ENCODE peak calls at places on chromosomes 3 and 15, in eight cellular contexts. One of them, this sample, is unnamed.

GRCh38 chr15:94610069-94610863 is 378.9 kb downstream of the MCTP2 start:
- DNase-seq in fibroblast of the aortic adventitia: no peak
- DNase-seq in stromal cell of bone marrow: no peak
- DNase-seq in activated CD4-positive, alpha-beta T cell treated with anti-CD3 and anti-CD28 coated beads, Interleukin-2, amount 10 ng/mL, durations not matched to agents 7 days and 5 days: no peak
- DNase-seq in aorta: no peak
- DNase-seq in NCI-H1417: no peak
- DNase-seq in effector memory CD4-positive, alpha-beta T cell: no peak
- DNase-seq in CD4-positive, alpha-beta T cell: no peak
- DNase-seq in this sample: no peak

GRCh38 chr3:18215639-18216038 is 209.5 kb downstream of the SATB1 start:
- DNase-seq in effector memory CD4-positive, alpha-beta T cell: no peak
- DNase-seq in activated CD4-positive, alpha-beta T cell treated with anti-CD3 and anti-CD28 coated beads, Interleukin-2, amount 10 ng/mL, durations not matched to agents 7 days and 5 days: no peak
- DNase-seq in NCI-H1417: no peak
- DNase-seq in fibroblast of the aortic adventitia: no peak
- DNase-seq in aorta: no peak
- DNase-seq in CD4-positive, alpha-beta T cell: no peak
- DNase-seq in stromal cell of bone marrow: no peak
- DNase-seq in this sample: no peak

GRCh38 chr3:78507196-78507984 is 1260.4 kb downstream of the ROBO1 start:
- DNase-seq in effector memory CD4-positive, alpha-beta T cell: no peak
- DNase-seq in fibroblast of the aortic adventitia: no peak
- DNase-seq in activated CD4-positive, alpha-beta T cell treated with anti-CD3 and anti-CD28 coated beads, Interleukin-2, amount 10 ng/mL, durations not matched to agents 7 days and 5 days: no peak
- DNase-seq in stromal cell of bone marrow: no peak
- DNase-seq in aorta: no peak
- DNase-seq in NCI-H1417: no peak
- DNase-seq in CD4-positive, alpha-beta T cell: no peak
- DNase-seq in this sample: no peak

GRCh38 chr3:106025151-106025722 is 156.4 kb upstream of the CBLB start:
- DNase-seq in CD4-positive, alpha-beta T cell: no peak
- DNase-seq in aorta: no peak
- DNase-seq in activated CD4-positive, alpha-beta T cell treated with anti-CD3 and anti-CD28 coated beads, Interleukin-2, amount 10 ng/mL, durations not matched to agents 7 days and 5 days: no peak
- DNase-seq in fibroblast of the aortic adventitia: no peak
- DNase-seq in effector memory CD4-positive, alpha-beta T cell: no peak
- DNase-seq in stromal cell of bone marrow: no peak
- DNase-seq in NCI-H1417: no peak
- DNase-seq in this sample: no peak

GRCh38 chr3:156892701-156893100 is 66.5 kb downstream of the LEKR1 start:
- DNase-seq in NCI-H1417: no peak
- DNase-seq in CD4-positive, alpha-beta T cell: no peak
- DNase-seq in activated CD4-positive, alpha-beta T cell treated with anti-CD3 and anti-CD28 coated beads, Interleukin-2, amount 10 ng/mL, durations not matched to agents 7 days and 5 days: no peak
- DNase-seq in stromal cell of bone marrow: peak; percentile 9
- DNase-seq in effector memory CD4-positive, alpha-beta T cell: no peak
- DNase-seq in aorta: no peak
- DNase-seq in fibroblast of the aortic adventitia: peak; percentile 23
- DNase-seq in this sample: peak; percentile 2

GRCh38 chr3:8739757-8740508 is 6.3 kb downstream of the CAV3 start:
- DNase-seq in activated CD4-positive, alpha-beta T cell treated with anti-CD3 and anti-CD28 coated beads, Interleukin-2, amount 10 ng/mL, durations not matched to agents 7 days and 5 days: no peak
- DNase-seq in stromal cell of bone marrow: no peak
- DNase-seq in aorta: peak; percentile 47
- DNase-seq in fibroblast of the aortic adventitia: peak; percentile 54
- DNase-seq in effector memory CD4-positive, alpha-beta T cell: no peak
- DNase-seq in NCI-H1417: no peak
- DNase-seq in CD4-positive, alpha-beta T cell: no peak
- DNase-seq in this sample: no peak

GRCh38 chr3:130688677-130689076 is 58.0 kb downstream of the PIK3R4 start:
- DNase-seq in CD4-positive, alpha-beta T cell: no peak
- DNase-seq in fibroblast of the aortic adventitia: no peak
- DNase-seq in stromal cell of bone marrow: no peak
- DNase-seq in effector memory CD4-positive, alpha-beta T cell: no peak
- DNase-seq in aorta: no peak
- DNase-seq in NCI-H1417: no peak
- DNase-seq in activated CD4-positive, alpha-beta T cell treated with anti-CD3 and anti-CD28 coated beads, Interleukin-2, amount 10 ng/mL, durations not matched to agents 7 days and 5 days: no peak
- DNase-seq in this sample: no peak

GRCh38 chr15:70576683-70577082 is 186.7 kb downstream of the UACA start:
- DNase-seq in aorta: no peak
- DNase-seq in CD4-positive, alpha-beta T cell: no peak
- DNase-seq in activated CD4-positive, alpha-beta T cell treated with anti-CD3 and anti-CD28 coated beads, Interleukin-2, amount 10 ng/mL, durations not matched to agents 7 days and 5 days: no peak
- DNase-seq in effector memory CD4-positive, alpha-beta T cell: no peak
- DNase-seq in fibroblast of the aortic adventitia: peak; percentile 49
- DNase-seq in NCI-H1417: no peak
- DNase-seq in stromal cell of bone marrow: no peak
- DNase-seq in this sample: no peak

GRCh38 chr15:84604804-84605203 is 4.0 kb downstream of the ZSCAN2 start:
- DNase-seq in NCI-H1417: no peak
- DNase-seq in effector memory CD4-positive, alpha-beta T cell: no peak
- DNase-seq in fibroblast of the aortic adventitia: no peak
- DNase-seq in CD4-positive, alpha-beta T cell: no peak
- DNase-seq in aorta: no peak
- DNase-seq in activated CD4-positive, alpha-beta T cell treated with anti-CD3 and anti-CD28 coated beads, Interleukin-2, amount 10 ng/mL, durations not matched to agents 7 days and 5 days: no peak
- DNase-seq in stromal cell of bone marrow: no peak
- DNase-seq in this sample: no peak

GRCh38 chr3:98974442-98974841 is 72.9 kb upstream of the DCBLD2 start:
- DNase-seq in aorta: no peak
- DNase-seq in activated CD4-positive, alpha-beta T cell treated with anti-CD3 and anti-CD28 coated beads, Interleukin-2, amount 10 ng/mL, durations not matched to agents 7 days and 5 days: no peak
- DNase-seq in fibroblast of the aortic adventitia: no peak
- DNase-seq in NCI-H1417: no peak
- DNase-seq in CD4-positive, alpha-beta T cell: no peak
- DNase-seq in stromal cell of bone marrow: no peak
- DNase-seq in effector memory CD4-positive, alpha-beta T cell: no peak
- DNase-seq in this sample: no peak

GRCh38 chr15:70701891-70702568 is 61.3 kb downstream of the UACA start:
- DNase-seq in stromal cell of bone marrow: peak; percentile 66
- DNase-seq in NCI-H1417: no peak
- DNase-seq in effector memory CD4-positive, alpha-beta T cell: no peak
- DNase-seq in CD4-positive, alpha-beta T cell: no peak
- DNase-seq in aorta: no peak
- DNase-seq in activated CD4-positive, alpha-beta T cell treated with anti-CD3 and anti-CD28 coated beads, Interleukin-2, amount 10 ng/mL, durations not matched to agents 7 days and 5 days: no peak
- DNase-seq in fibroblast of the aortic adventitia: peak; percentile 68
- DNase-seq in this sample: peak; percentile 30